ENCODE peak calls at places on chromosomes 2 and 18, in four cellular contexts. P is HuH-7.5, W is HS-5, N is MCF 10A. Z is an unnamed sample.

GRCh38 chr2:30404354-30405265 is 42.4 kb upstream of the LCLAT1 start:
- DNase-seq in P (no peak), W (no peak), N (no peak), Z (no peak)

GRCh38 chr18:23369231-23369630 is 83.9 kb upstream of the RIOK3 start:
- DNase-seq in P (no peak), W (no peak), N (no peak), Z (no peak)

GRCh38 chr2:173184031-173185004 is 108.7 kb downstream of the MAP3K20 start:
- DNase-seq in P (no peak), W (peak), N (peak), Z (peak)

GRCh38 chr2:7845332-7845731 is 836.5 kb upstream of the ID2 start:
- DNase-seq in P (no peak), W (peak), N (no peak), Z (no peak)

GRCh38 chr2:150681120-150681796 is 193.8 kb upstream of the RND3 start:
- DNase-seq in P (no peak), W (peak), N (peak), Z (no peak)

GRCh38 chr18:22914633-22915032 is 18.5 kb upstream of the RBBP8 start:
- DNase-seq in P (no peak), W (no peak), N (no peak), Z (no peak)

GRCh38 chr2:240987588-240987987 is 10.8 kb upstream of the SNED1 start:
- DNase-seq in P (no peak), W (no peak), N (no peak), Z (no peak)

GRCh38 chr2:9647884-9648283 is 17.1 kb upstream of the YWHAQ start:
- DNase-seq in P (no peak), W (no peak), N (no peak), Z (no peak)

GRCh38 chr2:204027105-204027504 is 90.5 kb downstream of the ICOS start:
- DNase-seq in P (no peak), W (peak), N (peak), Z (peak)

GRCh38 chr2:188146888-188147287 is 144.8 kb upstream of the GULP1 start:
- DNase-seq in P (no peak), W (no peak), N (no peak), Z (no peak)

GRCh38 chr18:52903858-52904257 is 563.9 kb downstream of the DCC start:
- DNase-seq in P (no peak), W (no peak), N (peak), Z (peak)

GRCh38 chr2:20643826-20644225 is 7.1 kb downstream of the HS1BP3 start:
- DNase-seq in P (no peak), W (no peak), N (no peak), Z (no peak)